ENCODE peak calls at places on chromosomes 11 and 22, in eight cellular contexts. B, C, U, W, X, I, V and M are unnamed samples.

GRCh38 chr11:17129003-17129402 is 51.5 kb upstream of the RPS13 start:
- DNase-seq in W (no peak), X (no peak), C (no peak), B (no peak), V (no peak), U (no peak), I (no peak), M (no peak)

GRCh38 chr11:128939591-128939990 is 3.1 kb downstream of the TP53AIP1 start:
- DNase-seq in V (no peak), W (no peak), X (no peak), I (no peak), B (no peak), U (no peak), C (no peak), M (peak; percentile 62)

GRCh38 chr11:93741882-93742226 is 382 bp downstream of the C11orf54 start:
- DNase-seq in U (no peak), W (peak; percentile 25), V (no peak), X (no peak), I (peak; percentile 32), C (no peak), B (no peak), M (no peak)

GRCh38 chr11:35236667-35237003 is 97.7 kb downstream of the CD44 start:
- DNase-seq in B (no peak), V (no peak), X (no peak), C (no peak), I (no peak), U (no peak), W (no peak), M (no peak)

GRCh38 chr22:32309585-32310251 is 47.9 kb upstream of the RFPL3 start:
- DNase-seq in W (no peak), C (no peak), U (no peak), V (no peak), I (no peak), B (no peak), X (no peak), M (no peak)

GRCh38 chr11:390175-390574 is 3.8 kb upstream of the PKP3 start:
- DNase-seq in C (no peak), I (no peak), U (no peak), X (no peak), B (no peak), W (no peak), V (no peak), M (peak; percentile 19)

GRCh38 chr11:113828186-113828585 is 47.2 kb downstream of the USP28 start:
- DNase-seq in U (no peak), X (no peak), V (no peak), B (no peak), I (peak; percentile 65), C (no peak), W (no peak), M (no peak)

GRCh38 chr11:117690484-117691205 is 106.4 kb downstream of the DSCAML1 start:
- DNase-seq in B (no peak), W (no peak), U (no peak), C (no peak), I (no peak), X (no peak), V (no peak), M (no peak)